ENCODE peak calls at places on chromosomes 4 and X, in nine cellular contexts. One of them, this sample, is unnamed.

GRCh38 chr4:39126256-39127095 is 55.9 kb upstream of the WDR19 start:
- DNase-seq in AML-193: no peak
- DNase-seq in HS-27A: no peak
- DNase-seq in HuH-7: no peak
- DNase-seq in H1: no peak
- DNase-seq in activated T-cell treated with anti-CD3 and anti-CD28 coated beads, Interleukin-2, amount 50 U/mL, for 4 hours: no peak
- DNase-seq in NT2/D1: no peak
- DNase-seq in SK-N-DZ: no peak
- DNase-seq in DMS153: no peak
- DNase-seq in this sample: no peak

GRCh38 chrX:8939344-8939743 is 94.6 kb downstream of the FAM9B start:
- DNase-seq in HuH-7: no peak
- DNase-seq in NT2/D1: no peak
- DNase-seq in H1: no peak
- DNase-seq in AML-193: no peak
- DNase-seq in activated T-cell treated with anti-CD3 and anti-CD28 coated beads, Interleukin-2, amount 50 U/mL, for 4 hours: no peak
- DNase-seq in HS-27A: no peak
- DNase-seq in DMS153: peak; percentile 51
- DNase-seq in SK-N-DZ: no peak
- DNase-seq in this sample: no peak

GRCh38 chrX:114924846-114925245 is 92.6 kb downstream of the IL13RA2 start:
- DNase-seq in HS-27A: peak; percentile 19
- DNase-seq in AML-193: no peak
- DNase-seq in NT2/D1: peak; percentile 3
- DNase-seq in HuH-7: no peak
- DNase-seq in SK-N-DZ: no peak
- DNase-seq in DMS153: no peak
- DNase-seq in H1: no peak
- DNase-seq in activated T-cell treated with anti-CD3 and anti-CD28 coated beads, Interleukin-2, amount 50 U/mL, for 4 hours: no peak
- DNase-seq in this sample: no peak

GRCh38 chr4:104966349-104967033 is 180.2 kb upstream of the TET2 start:
- DNase-seq in HuH-7: no peak
- DNase-seq in H1: no peak
- DNase-seq in SK-N-DZ: no peak
- DNase-seq in DMS153: peak; percentile 32
- DNase-seq in HS-27A: no peak
- DNase-seq in AML-193: peak; percentile 95
- DNase-seq in activated T-cell treated with anti-CD3 and anti-CD28 coated beads, Interleukin-2, amount 50 U/mL, for 4 hours: no peak
- DNase-seq in NT2/D1: no peak
- DNase-seq in this sample: no peak

GRCh38 chr4:124139044-124139443 is 573.5 kb downstream of the ANKRD50 start:
- DNase-seq in HuH-7: no peak
- DNase-seq in SK-N-DZ: no peak
- DNase-seq in DMS153: no peak
- DNase-seq in HS-27A: no peak
- DNase-seq in activated T-cell treated with anti-CD3 and anti-CD28 coated beads, Interleukin-2, amount 50 U/mL, for 4 hours: no peak
- DNase-seq in H1: no peak
- DNase-seq in AML-193: no peak
- DNase-seq in NT2/D1: no peak
- DNase-seq in this sample: no peak

GRCh38 chr4:7207791-7208231 is 15.5 kb downstream of the SORCS2 start:
- DNase-seq in activated T-cell treated with anti-CD3 and anti-CD28 coated beads, Interleukin-2, amount 50 U/mL, for 4 hours: no peak
- DNase-seq in H1: no peak
- DNase-seq in HS-27A: no peak
- DNase-seq in SK-N-DZ: no peak
- DNase-seq in DMS153: no peak
- DNase-seq in AML-193: no peak
- DNase-seq in HuH-7: no peak
- DNase-seq in NT2/D1: no peak
- DNase-seq in this sample: no peak

GRCh38 chr4:110668463-110669245 is 45.8 kb upstream of the PITX2 start:
- DNase-seq in H1: no peak
- DNase-seq in HuH-7: no peak
- DNase-seq in SK-N-DZ: no peak
- DNase-seq in activated T-cell treated with anti-CD3 and anti-CD28 coated beads, Interleukin-2, amount 50 U/mL, for 4 hours: no peak
- DNase-seq in NT2/D1: no peak
- DNase-seq in HS-27A: no peak
- DNase-seq in AML-193: no peak
- DNase-seq in DMS153: no peak
- DNase-seq in this sample: no peak

GRCh38 chrX:16033336-16033735 is 90.0 kb upstream of the GRPR start:
- DNase-seq in AML-193: no peak
- DNase-seq in HuH-7: no peak
- DNase-seq in NT2/D1: no peak
- DNase-seq in HS-27A: no peak
- DNase-seq in H1: no peak
- DNase-seq in SK-N-DZ: no peak
- DNase-seq in activated T-cell treated with anti-CD3 and anti-CD28 coated beads, Interleukin-2, amount 50 U/mL, for 4 hours: no peak
- DNase-seq in DMS153: no peak
- DNase-seq in this sample: no peak

GRCh38 chr4:825063-825968 is 613 bp downstream of the CPLX1 start:
- DNase-seq in AML-193: no peak
- DNase-seq in NT2/D1: no peak
- DNase-seq in SK-N-DZ: no peak
- DNase-seq in HS-27A: no peak
- DNase-seq in H1: peak; percentile 69
- DNase-seq in HuH-7: peak; percentile 74
- DNase-seq in activated T-cell treated with anti-CD3 and anti-CD28 coated beads, Interleukin-2, amount 50 U/mL, for 4 hours: no peak
- DNase-seq in DMS153: no peak
- DNase-seq in this sample: peak; percentile 67

GRCh38 chrX:13341491-13342101 is 21.7 kb upstream of the ATXN3L start:
- DNase-seq in SK-N-DZ: no peak
- DNase-seq in DMS153: no peak
- DNase-seq in NT2/D1: no peak
- DNase-seq in HuH-7: no peak
- DNase-seq in activated T-cell treated with anti-CD3 and anti-CD28 coated beads, Interleukin-2, amount 50 U/mL, for 4 hours: no peak
- DNase-seq in HS-27A: no peak
- DNase-seq in H1: no peak
- DNase-seq in AML-193: no peak
- DNase-seq in this sample: no peak

GRCh38 chrX:139834879-139835278 is 98.0 kb downstream of the ATP11C start:
- DNase-seq in AML-193: no peak
- DNase-seq in HS-27A: no peak
- DNase-seq in NT2/D1: no peak
- DNase-seq in SK-N-DZ: no peak
- DNase-seq in H1: no peak
- DNase-seq in activated T-cell treated with anti-CD3 and anti-CD28 coated beads, Interleukin-2, amount 50 U/mL, for 4 hours: no peak
- DNase-seq in HuH-7: no peak
- DNase-seq in DMS153: no peak
- DNase-seq in this sample: no peak

GRCh38 chr4:2222838-2223237 is 19.1 kb downstream of the HAUS3 start:
- DNase-seq in AML-193: no peak
- DNase-seq in HS-27A: no peak
- DNase-seq in HuH-7: no peak
- DNase-seq in H1: no peak
- DNase-seq in NT2/D1: no peak
- DNase-seq in activated T-cell treated with anti-CD3 and anti-CD28 coated beads, Interleukin-2, amount 50 U/mL, for 4 hours: no peak
- DNase-seq in DMS153: no peak
- DNase-seq in SK-N-DZ: no peak
- DNase-seq in this sample: no peak

GRCh38 chrX:15359701-15360100 is 24.4 kb upstream of the PIGA start:
- DNase-seq in H1: no peak
- DNase-seq in activated T-cell treated with anti-CD3 and anti-CD28 coated beads, Interleukin-2, amount 50 U/mL, for 4 hours: no peak
- DNase-seq in DMS153: no peak
- DNase-seq in SK-N-DZ: no peak
- DNase-seq in AML-193: no peak
- DNase-seq in HS-27A: no peak
- DNase-seq in HuH-7: no peak
- DNase-seq in NT2/D1: no peak
- DNase-seq in this sample: no peak

GRCh38 chr4:79050521-79050880 is 111.3 kb upstream of the PAQR3 start:
- DNase-seq in NT2/D1: no peak
- DNase-seq in SK-N-DZ: no peak
- DNase-seq in activated T-cell treated with anti-CD3 and anti-CD28 coated beads, Interleukin-2, amount 50 U/mL, for 4 hours: no peak
- DNase-seq in HuH-7: no peak
- DNase-seq in DMS153: peak; percentile 82
- DNase-seq in H1: no peak
- DNase-seq in HS-27A: no peak
- DNase-seq in AML-193: no peak
- DNase-seq in this sample: no peak

GRCh38 chr4:47017494-47017893 is 13.9 kb upstream of the GABRB1 start:
- DNase-seq in activated T-cell treated with anti-CD3 and anti-CD28 coated beads, Interleukin-2, amount 50 U/mL, for 4 hours: no peak
- DNase-seq in NT2/D1: no peak
- DNase-seq in SK-N-DZ: no peak
- DNase-seq in HuH-7: no peak
- DNase-seq in AML-193: no peak
- DNase-seq in DMS153: no peak
- DNase-seq in HS-27A: no peak
- DNase-seq in H1: no peak
- DNase-seq in this sample: no peak

GRCh38 chr4:10085386-10085785 is 31.2 kb downstream of the WDR1 start:
- DNase-seq in NT2/D1: no peak
- DNase-seq in SK-N-DZ: no peak
- DNase-seq in HuH-7: no peak
- DNase-seq in AML-193: no peak
- DNase-seq in H1: no peak
- DNase-seq in DMS153: no peak
- DNase-seq in HS-27A: no peak
- DNase-seq in activated T-cell treated with anti-CD3 and anti-CD28 coated beads, Interleukin-2, amount 50 U/mL, for 4 hours: no peak
- DNase-seq in this sample: no peak

GRCh38 chrX:13689519-13690211 is 737 bp downstream of the RAB9A start:
- DNase-seq in NT2/D1: no peak
- DNase-seq in SK-N-DZ: no peak
- DNase-seq in activated T-cell treated with anti-CD3 and anti-CD28 coated beads, Interleukin-2, amount 50 U/mL, for 4 hours: no peak
- DNase-seq in HuH-7: no peak
- DNase-seq in DMS153: no peak
- DNase-seq in AML-193: no peak
- DNase-seq in HS-27A: peak; percentile 14
- DNase-seq in H1: no peak
- DNase-seq in this sample: peak; percentile 18